ENCODE peak calls at places on chromosomes 5 and 9, in eight cellular contexts. C is heart right ventricle, B is chondrocyte, I is type B pancreatic cell, Z is upper lobe of left lung, P is osteoblast, T is WTC11, Y is stomach. K is an unnamed sample.

GRCh38 chr5:138668451-138668850 is 84.8 kb upstream of the CTNNA1 start:
- DNase-seq in Y (peak), B (no peak), C (peak), T (no peak), I (no peak), P (no peak), Z (no peak), K (no peak)

GRCh38 chr9:120915854-120916495 is 10.6 kb downstream of the TRAF1 start:
- DNase-seq in B (no peak), Z (no peak), Y (no peak), P (no peak), I (no peak), T (no peak), C (no peak), K (no peak)

GRCh38 chr5:128551476-128551875 is 13.4 kb upstream of the FBN2 start:
- DNase-seq in Z (no peak), I (no peak), Y (no peak), T (no peak), C (no peak), P (no peak), B (no peak), K (no peak)

GRCh38 chr5:180811623-180812119 is 9.1 kb upstream of the MGAT1 start:
- DNase-seq in B (peak), P (no peak), C (no peak), Y (no peak), I (no peak), Z (peak), T (no peak), K (no peak)

GRCh38 chr9:130284249-130284625 is 18.7 kb downstream of the HMCN2 start:
- DNase-seq in Z (no peak), Y (no peak), T (no peak), C (no peak), B (no peak), I (no peak), P (peak), K (no peak)

GRCh38 chr9:13665418-13666066 is 386.1 kb upstream of the MPDZ start:
- DNase-seq in T (no peak), Z (no peak), P (no peak), I (no peak), Y (no peak), C (no peak), B (no peak), K (no peak)

GRCh38 chr5:68337235-68337634 is 121.7 kb downstream of the PIK3R1 start:
- DNase-seq in I (no peak), Z (no peak), Y (no peak), C (no peak), B (no peak), P (peak), T (no peak), K (no peak)

GRCh38 chr5:109688999-109689739 is 558 bp upstream of the MAN2A1 start:
- DNase-seq in Z (peak), T (peak), I (peak), P (peak), Y (peak), B (peak), C (peak), K (peak)

GRCh38 chr9:6450641-6451375 is 37.8 kb downstream of the UHRF2 start:
- DNase-seq in I (no peak), C (no peak), Y (no peak), P (peak), B (no peak), T (no peak), Z (no peak), K (no peak)

GRCh38 chr9:99113418-99114048 is 8.6 kb downstream of the TGFBR1 start:
- DNase-seq in T (no peak), I (no peak), C (no peak), P (no peak), Z (no peak), Y (no peak), B (no peak), K (no peak)

GRCh38 chr5:132069994-132070393 is 3.6 kb upstream of the CSF2 start:
- DNase-seq in Y (no peak), P (peak), B (no peak), Z (no peak), I (no peak), T (no peak), C (no peak), K (no peak)

GRCh38 chr5:31236339-31236738 is 42.9 kb downstream of the CDH6 start:
- DNase-seq in T (no peak), P (no peak), Y (no peak), B (no peak), C (no peak), I (no peak), Z (no peak), K (no peak)

GRCh38 chr5:170791325-170791954 is 7.9 kb downstream of the GABRP start:
- DNase-seq in Y (peak), Z (peak), I (no peak), B (no peak), P (peak), T (peak), C (peak), K (peak)

GRCh38 chr5:173592050-173592669 is 24.3 kb downstream of the BOD1 start:
- DNase-seq in I (no peak), T (no peak), C (no peak), Y (no peak), Z (no peak), P (no peak), B (no peak), K (no peak)

GRCh38 chr5:54570923-54571322 is 53.4 kb downstream of the SNX18 start:
- DNase-seq in T (no peak), I (no peak), Y (no peak), B (no peak), C (peak), Z (no peak), P (no peak), K (no peak)

GRCh38 chr5:98170994-98171393 is 602.5 kb upstream of the RGMB start:
- DNase-seq in B (no peak), Z (no peak), P (no peak), C (no peak), Y (no peak), I (no peak), T (no peak), K (no peak)

GRCh38 chr9:74282526-74283253 is 214.4 kb upstream of the RORB start:
- DNase-seq in C (no peak), T (no peak), I (no peak), Z (no peak), B (no peak), P (no peak), Y (no peak), K (no peak)

GRCh38 chr9:129241725-129242124 is 63.7 kb upstream of the IER5L start:
- DNase-seq in Y (no peak), B (peak), I (no peak), T (no peak), P (no peak), Z (no peak), C (no peak), K (no peak)

GRCh38 chr9:90053027-90053426 is 448.2 kb downstream of the GADD45G start:
- DNase-seq in C (no peak), Y (no peak), B (no peak), P (no peak), Z (no peak), I (no peak), T (peak), K (peak)
- TF ChIP-seq CTCF in C (no peak), Y (no peak), B (peak), P (peak), Z (no peak), I (peak), T (peak), K (no peak)

DNA sequence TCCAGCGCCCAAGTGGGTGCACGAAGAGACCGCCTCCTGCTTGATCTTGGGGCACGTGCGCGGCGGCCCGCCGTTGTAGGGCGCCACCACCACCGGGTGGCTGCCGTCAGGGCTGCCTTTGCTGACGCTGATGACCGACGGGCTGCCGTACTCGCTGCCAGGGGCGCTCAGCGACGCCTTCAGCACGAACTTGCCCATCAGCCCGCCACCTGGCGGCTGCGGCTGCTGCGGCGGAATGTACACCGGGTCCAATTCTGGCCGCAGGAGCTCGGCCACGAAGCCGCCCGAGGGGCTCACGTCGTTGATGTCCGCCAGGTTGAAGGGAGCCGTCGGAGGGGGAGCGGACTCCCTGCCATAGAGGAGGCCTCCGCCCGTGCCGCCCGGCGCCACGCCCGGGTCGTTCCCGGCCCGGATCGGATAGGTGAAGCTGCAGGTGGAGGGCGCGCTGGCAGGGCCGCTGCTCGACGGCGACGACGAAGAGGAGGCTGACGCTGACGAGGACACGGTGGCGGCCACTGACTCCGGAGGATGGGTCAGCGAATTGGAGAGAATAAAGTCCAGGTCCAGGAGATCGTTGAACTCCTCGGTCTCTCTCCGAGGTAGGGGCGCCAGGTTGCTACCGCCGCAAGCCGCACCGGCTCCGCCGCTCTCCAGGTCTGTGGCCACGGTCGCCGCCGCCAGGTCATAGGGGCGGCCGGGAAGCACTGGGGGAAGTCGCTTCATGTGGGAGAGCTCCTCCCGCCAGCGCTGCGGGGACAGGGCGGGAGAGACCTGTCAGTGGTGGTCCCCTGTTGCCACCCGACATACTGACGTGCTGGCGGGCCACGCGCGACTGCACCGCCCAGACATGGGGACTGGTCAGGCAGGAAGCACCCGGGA is 1.8 kb downstream of the KLF4 start:
- DNase-seq in T (peak), C (peak), I (peak), B (no peak), P (peak), Z (peak), Y (peak), K (peak)
- TF ChIP-seq CTCF in T (peak), C (peak), I (peak), B (peak), P (peak), Z (peak), Y (peak), K (peak)

DNA sequence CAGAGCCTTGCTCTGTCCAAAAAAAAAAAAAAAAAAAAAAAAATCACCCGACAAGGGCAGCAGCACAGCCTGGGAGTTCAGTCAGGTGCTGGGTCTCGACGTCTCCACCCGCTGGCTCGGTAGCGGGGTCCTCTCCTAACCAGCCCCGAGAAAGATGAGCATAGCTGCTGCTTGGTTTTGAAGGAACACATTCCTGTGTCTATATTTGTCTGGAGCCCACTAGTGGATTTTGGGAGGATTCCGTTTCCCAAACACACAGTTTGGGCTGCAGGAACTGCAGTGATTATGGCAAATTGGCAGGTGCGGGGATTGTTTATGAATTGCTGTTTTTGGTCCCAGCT is 1.2 kb downstream of the OTULINL start:
- DNase-seq in I (no peak), Y (no peak), C (no peak), B (no peak), P (no peak), T (no peak), Z (no peak), K (no peak)
- TF ChIP-seq CTCF in I (no peak), Y (no peak), C (no peak), B (no peak), P (no peak), T (no peak), Z (no peak), K (no peak)

GRCh38 chr5:147193123-147193522 is 41.7 kb upstream of the STK32A start:
- DNase-seq in B (no peak), Z (no peak), I (no peak), Y (no peak), T (no peak), C (no peak), P (no peak), K (no peak)

GRCh38 chr5:147188200-147189108 is 46.4 kb upstream of the STK32A start:
- DNase-seq in Z (peak), P (peak), B (no peak), I (no peak), Y (peak), T (peak), C (peak), K (peak)

GRCh38 chr5:147189109-147189424 is 45.8 kb upstream of the STK32A start:
- DNase-seq in T (no peak), Z (no peak), Y (no peak), C (no peak), P (no peak), I (no peak), B (no peak), K (no peak)

GRCh38 chr5:147190236-147190815 is 44.5 kb upstream of the STK32A start:
- DNase-seq in Y (no peak), Z (no peak), T (no peak), I (no peak), P (no peak), C (no peak), B (no peak), K (no peak)

GRCh38 chr5:147187163-147187562 is 47.7 kb upstream of the STK32A start:
- DNase-seq in Y (no peak), Z (no peak), C (no peak), B (no peak), I (no peak), P (no peak), T (no peak), K (no peak)
- TF ChIP-seq CTCF in Y (no peak), Z (no peak), C (no peak), B (no peak), I (no peak), P (no peak), T (no peak), K (no peak)

K was measured in nephron progenitor cell.